ENCODE peak calls at places on chromosomes 12 and 14, in four cellular contexts. E is heart left ventricle; A is CD4-positive, CD25-positive, alpha-beta regulatory T cell; Q is stimulated activated effector memory CD8-positive, alpha-beta T cell treated with anti-CD3 and anti-CD28 coated beads, Interleukin-12 subunit alpha, Interleukin-12 subunit beta, amount 100 ng/mL, for 72 hours. J is an unnamed sample.

GRCh38 chr12:40650038-40650704 is 42.1 kb upstream of the CNTN1 start:
- DNase-seq in E (no peak), A (no peak), Q (no peak), J (no peak)

GRCh38 chr14:31205681-31206535 is 1.7 kb downstream of the HECTD1 start:
- DNase-seq in E (no peak), A (peak; percentile 36), Q (no peak), J (no peak)

GRCh38 chr14:74985806-74986205 is 16.9 kb upstream of the EIF2B2 start:
- DNase-seq in E (no peak), A (no peak), Q (no peak), J (no peak)

GRCh38 chr14:105255021-105255507 is 6.7 kb downstream of the BTBD6 start:
- DNase-seq in E (no peak), A (no peak), Q (no peak), J (no peak)

GRCh38 chr14:100692256-100692655 is 34.4 kb upstream of the DLK1 start:
- DNase-seq in E (no peak), A (no peak), Q (no peak), J (no peak)

GRCh38 chr12:124210991-124211577 is 83.8 kb upstream of the RFLNA start:
- DNase-seq in E (no peak), A (no peak), Q (no peak), J (no peak)

GRCh38 chr12:72491399-72491798 is 219.2 kb downstream of the TRHDE start:
- DNase-seq in E (no peak), A (no peak), Q (no peak), J (no peak)

GRCh38 chr12:49043856-49044258 is 16.7 kb downstream of the KMT2D start:
- DNase-seq in E (peak; percentile 86), A (peak; percentile 78), Q (peak; percentile 91), J (peak; percentile 41)

GRCh38 chr12:12156116-12156515 is 85.4 kb downstream of the BCL2L14 start:
- DNase-seq in E (no peak), A (no peak), Q (no peak), J (no peak)

GRCh38 chr12:19153396-19153795 is 23.9 kb downstream of the PLEKHA5 start:
- DNase-seq in E (no peak), A (no peak), Q (no peak), J (no peak)